ENCODE peak calls at places on chromosomes 3 and 15, in four cellular contexts. R is adrenal gland, N is left ventricle myocardium inferior, W is heart right ventricle. D is an unnamed sample.

GRCh38 chr3:129897026-129897425 is 3.5 kb upstream of the TMCC1 start:
- DNase-seq in R (no peak), N (no peak), W (no peak), D (no peak)

GRCh38 chr3:175274474-175275218 is 415.5 kb downstream of the NAALADL2 start:
- DNase-seq in R (no peak), N (no peak), W (no peak), D (no peak)

GRCh38 chr3:16897254-16897926 is 12.6 kb downstream of the PLCL2 start:
- DNase-seq in R (no peak), N (no peak), W (no peak), D (no peak)

GRCh38 chr3:57168151-57168550 is 3.0 kb upstream of the IL17RD start:
- DNase-seq in R (no peak), N (no peak), W (no peak), D (no peak)

GRCh38 chr3:174002543-174002942 is 605.0 kb downstream of the NLGN1 start:
- DNase-seq in R (no peak), N (no peak), W (no peak), D (no peak)

GRCh38 chr3:54180926-54181325 is 58.6 kb downstream of the CACNA2D3 start:
- DNase-seq in R (no peak), N (no peak), W (no peak), D (no peak)

GRCh38 chr3:4995500-4996053 is 16.3 kb downstream of the BHLHE40 start:
- DNase-seq in R (peak), N (no peak), W (no peak), D (peak)

GRCh38 chr3:126667631-126668449 is 12.9 kb upstream of the TXNRD3 start:
- DNase-seq in R (no peak), N (no peak), W (no peak), D (no peak)

GRCh38 chr3:112321867-112322652 is 10.9 kb upstream of the CD200 start:
- DNase-seq in R (no peak), N (no peak), W (no peak), D (no peak)

GRCh38 chr3:132595036-132595435 is 2.0 kb upstream of the ACKR4 start:
- DNase-seq in R (no peak), N (no peak), W (no peak), D (no peak)

GRCh38 chr3:24158756-24159155 is 213.7 kb downstream of the NR1D2 start:
- DNase-seq in R (no peak), N (no peak), W (no peak), D (no peak)

GRCh38 chr3:177960722-177961121 is 575.5 kb upstream of the KCNMB2 start:
- DNase-seq in R (no peak), N (no peak), W (no peak), D (no peak)

GRCh38 chr3:149342413-149343340 is 9.2 kb upstream of the TM4SF18 start:
- DNase-seq in R (no peak), N (no peak), W (no peak), D (no peak)

GRCh38 chr15:44738340-44738984 is 2.1 kb downstream of the TRIM69 start:
- DNase-seq in R (no peak), N (no peak), W (no peak), D (no peak)

GRCh38 chr3:16866447-16867025 is 18.2 kb upstream of the PLCL2 start:
- DNase-seq in R (no peak), N (no peak), W (no peak), D (no peak)

GRCh38 chr3:12966847-12967750 is 106.1 kb downstream of the IQSEC1 start:
- DNase-seq in R (peak), N (no peak), W (no peak), D (no peak)

GRCh38 chr3:107767897-107768605 is 245.3 kb downstream of the BBX start:
- DNase-seq in R (peak), N (no peak), W (no peak), D (no peak)

GRCh38 chr3:149553781-149554451 is 79.4 kb downstream of the TM4SF4 start:
- DNase-seq in R (no peak), N (peak), W (peak), D (no peak)

GRCh38 chr15:80934761-80935221 is 54.8 kb downstream of the MESD start:
- DNase-seq in R (no peak), N (no peak), W (peak), D (no peak)

GRCh38 chr3:190697901-190698300 is 164.6 kb downstream of the GMNC start:
- DNase-seq in R (no peak), N (no peak), W (no peak), D (no peak)

GRCh38 chr3:100225883-100226282 is 34.9 kb upstream of the TBC1D23 start:
- DNase-seq in R (no peak), N (no peak), W (no peak), D (no peak)

GRCh38 chr3:72892081-72892763 is 4.4 kb downstream of the GXYLT2 start:
- DNase-seq in R (peak), N (no peak), W (no peak), D (no peak)

GRCh38 chr3:187966141-187966540 is 187.8 kb upstream of the LPP start:
- DNase-seq in R (no peak), N (no peak), W (no peak), D (no peak)

GRCh38 chr3:33392703-33393125 is 47.5 kb downstream of the UBP1 start:
- DNase-seq in R (no peak), N (no peak), W (no peak), D (no peak)

GRCh38 chr3:14947886-14948608 is 664 bp downstream of the NR2C2 start:
- DNase-seq in R (peak), N (peak), W (peak), D (peak)

DNA sequence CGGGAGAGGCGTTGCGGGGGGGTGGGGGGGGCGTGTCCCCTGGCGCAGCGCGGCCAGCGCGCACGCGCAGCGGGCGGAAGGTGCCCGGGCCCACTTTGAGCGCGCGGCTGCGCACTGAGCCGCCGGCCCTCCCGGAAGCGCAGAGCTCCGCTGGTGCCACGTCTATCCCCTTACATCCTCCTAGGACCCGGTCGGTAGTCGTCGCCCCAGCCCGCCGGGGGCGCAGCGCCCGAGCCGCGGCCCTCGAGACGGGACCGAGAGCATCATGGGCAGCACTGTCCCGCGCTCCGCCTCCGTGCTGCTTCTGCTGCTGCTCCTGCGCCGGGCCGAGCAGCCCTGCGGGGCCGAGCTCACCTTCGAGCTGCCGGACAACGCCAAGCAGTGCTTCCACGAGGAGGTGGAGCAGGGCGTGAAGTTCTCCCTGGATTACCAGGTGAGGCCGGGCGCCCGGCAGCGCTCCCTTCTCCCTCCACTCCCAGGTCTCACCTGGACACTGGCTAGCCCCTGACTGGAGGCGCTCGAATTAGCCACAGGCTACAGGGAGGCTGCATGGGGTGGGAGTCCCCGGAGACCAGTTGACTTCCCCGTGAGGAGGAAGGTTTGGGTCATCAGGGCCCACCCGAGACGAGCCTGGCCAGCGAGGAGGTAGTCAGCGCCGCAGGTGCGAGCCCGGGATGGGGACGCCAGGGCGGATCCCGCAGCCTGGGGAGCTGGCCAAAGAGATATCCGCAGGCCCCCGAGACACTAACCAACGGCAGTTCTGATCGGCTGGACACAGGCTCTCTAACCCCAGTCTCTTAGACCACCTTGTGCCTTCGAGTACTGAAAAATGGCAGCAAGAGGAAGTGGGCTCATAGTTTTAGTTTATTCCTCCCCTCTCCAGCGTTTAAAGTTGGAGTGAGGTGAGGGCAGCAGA is at the start of gene TMED3:
- DNase-seq in R (peak), N (peak), W (peak), D (peak)
- TF ChIP-seq CTCF in R (peak), N (peak), W (peak), D (peak)

GRCh38 chr3:82641701-82642100 is 880.3 kb upstream of the GBE1 start:
- DNase-seq in R (no peak), N (no peak), W (no peak), D (no peak)

GRCh38 chr3:82640254-82640653 is 878.8 kb upstream of the GBE1 start:
- DNase-seq in R (no peak), N (no peak), W (no peak), D (peak)

GRCh38 chr3:82643948-82644347 is 882.5 kb upstream of the GBE1 start:
- DNase-seq in R (no peak), N (no peak), W (no peak), D (no peak)
- TF ChIP-seq CTCF in R (no peak), N (no peak), W (no peak), D (no peak)

GRCh38 chr15:57340673-57341259 is 35.5 kb upstream of the CGNL1 start:
- DNase-seq in R (peak), N (no peak), W (peak), D (peak)
- TF ChIP-seq CTCF in R (peak), N (peak), W (peak), D (peak)

DNA sequence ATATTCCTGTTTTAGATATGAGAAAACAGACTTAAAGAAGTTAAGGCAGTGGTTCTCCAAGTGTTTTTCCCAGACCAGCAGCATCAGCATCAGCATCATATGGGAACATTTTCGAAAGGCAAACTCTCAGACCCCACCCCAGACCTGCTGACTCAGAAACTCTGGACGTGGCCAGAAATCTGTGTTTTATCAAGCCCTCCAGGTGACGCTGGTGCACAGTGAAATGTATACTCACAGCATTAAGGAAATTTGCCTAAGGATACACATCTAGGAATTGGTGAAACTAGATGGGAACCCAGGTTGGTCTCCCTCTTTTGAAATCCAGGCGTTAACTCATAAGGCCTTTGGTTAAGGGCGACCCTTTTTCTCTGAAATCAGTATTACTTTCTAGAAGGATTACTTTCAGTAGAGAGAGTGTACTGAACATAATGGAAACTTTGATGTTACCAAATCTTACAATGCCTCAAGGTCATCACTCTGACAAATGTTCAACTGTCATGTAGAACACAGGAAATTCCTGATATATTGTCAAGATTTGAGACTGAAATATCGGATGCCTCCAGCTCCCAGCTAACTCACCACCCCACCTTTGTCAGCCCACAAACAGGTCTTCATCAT is 910.2 kb downstream of the ROBO1 start:
- DNase-seq in R (peak), N (no peak), W (no peak), D (no peak)
- TF ChIP-seq CTCF in R (peak), N (no peak), W (no peak), D (no peak)

GRCh38 chr3:127915115-127915936 is at the start of gene KBTBD12:
- DNase-seq in R (no peak), N (peak), W (peak), D (peak)
- TF ChIP-seq CTCF in R (no peak), N (no peak), W (peak), D (no peak)

GRCh38 chr3:27325419-27325818 is 43.8 kb downstream of the NEK10 start:
- DNase-seq in R (no peak), N (no peak), W (no peak), D (no peak)
- TF ChIP-seq CTCF in R (no peak), N (no peak), W (no peak), D (no peak)

DNA sequence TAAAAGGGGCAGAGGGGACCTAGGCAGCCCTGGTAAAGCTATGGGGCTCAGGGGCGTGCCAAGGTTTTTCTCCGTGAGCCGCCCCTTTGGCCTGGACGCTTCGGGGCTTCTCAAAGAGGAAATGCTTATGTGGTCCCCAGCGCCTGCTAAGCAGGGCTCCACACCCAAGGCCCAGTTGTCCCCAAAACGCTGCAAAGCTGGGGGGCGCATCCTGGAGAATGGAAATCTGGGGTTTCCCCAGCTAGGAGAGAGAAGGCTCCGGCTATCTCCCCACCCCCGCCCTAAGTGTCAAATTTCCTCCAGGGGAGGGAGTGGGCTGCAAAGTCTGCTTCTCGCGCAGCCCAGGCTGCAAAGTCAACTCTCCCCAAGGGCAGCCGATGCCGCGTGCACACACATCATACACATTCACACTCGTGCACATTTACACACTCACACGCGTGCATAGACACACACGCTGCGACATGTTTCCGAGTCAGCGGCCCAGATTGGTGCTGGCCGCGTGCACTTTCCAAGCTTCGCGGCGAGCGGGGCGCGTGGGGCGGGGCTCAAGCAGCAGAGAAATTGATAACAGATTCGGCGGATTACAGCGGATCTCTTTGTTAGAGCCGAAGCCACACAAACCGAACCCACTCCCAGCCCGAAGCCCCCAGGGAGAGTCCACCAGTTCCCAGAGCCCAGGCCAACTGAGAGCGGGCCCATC is 4.5 kb downstream of the WNT5A start:
- DNase-seq in R (no peak), N (no peak), W (no peak), D (peak)
- TF ChIP-seq CTCF in R (no peak), N (no peak), W (no peak), D (no peak)

DNA sequence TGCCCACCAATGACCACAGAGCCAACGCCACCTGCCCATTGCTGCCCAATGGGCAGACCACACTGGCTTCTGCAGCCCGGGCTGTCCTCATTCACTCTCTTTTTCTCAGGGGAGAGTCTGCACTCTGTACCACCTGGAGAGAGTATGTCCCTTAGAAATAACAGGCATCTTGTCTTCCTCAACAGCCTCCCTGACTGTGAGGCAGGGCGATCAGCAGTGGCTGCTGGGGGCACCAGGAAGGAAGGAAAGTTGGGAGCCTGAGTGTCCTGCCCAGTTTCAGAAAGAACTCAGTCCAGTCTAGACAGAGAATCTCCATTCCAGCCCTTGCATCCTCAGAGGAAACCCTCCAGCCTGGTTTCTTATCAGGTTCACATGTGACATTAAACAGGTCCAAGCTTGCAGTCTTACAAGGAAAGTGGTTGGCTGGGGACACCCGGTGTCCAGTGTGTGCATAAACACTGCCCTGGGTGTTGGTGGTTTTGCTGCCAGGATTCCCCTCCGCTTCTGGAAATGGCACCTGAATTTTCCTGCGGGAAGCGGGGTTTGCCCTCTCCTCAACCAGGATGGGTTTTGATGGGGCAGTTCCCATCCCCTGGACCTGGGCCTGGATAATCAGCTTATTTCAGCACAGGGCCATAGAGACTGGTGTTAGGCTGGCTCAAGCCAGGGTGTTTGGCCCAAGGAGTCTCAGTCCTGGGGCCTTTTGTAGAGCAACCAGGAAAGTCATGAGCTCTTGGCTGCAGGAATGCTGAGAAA is 37.1 kb downstream of the SSUH2 start:
- DNase-seq in R (peak), N (peak), W (peak), D (no peak)
- TF ChIP-seq CTCF in R (peak), N (peak), W (peak), D (peak)